ENCODE peak calls at places on chromosome 20, in eight cellular contexts. C is naive B cell, T is T1000, Y is RWPE2, V is heart left ventricle, W is SK-N-SH, P is NCI-H446, M is left ventricle myocardium superior. O is an unnamed sample.
A peak's percentile ranks its signal among the peaks of the same experiment; 100 is the strongest.

GRCh38 chr20:49346682-49347081 is 68.8 kb upstream of the ZNFX1 start:
- DNase-seq in C (no peak), T (no peak), Y (no peak), V (no peak), W (peak; percentile 36), P (no peak), M (no peak), O (no peak)

GRCh38 chr20:913306-913849 is 2.8 kb downstream of the ANGPT4 start:
- DNase-seq in C (no peak), T (no peak), Y (no peak), V (no peak), W (no peak), P (no peak), M (no peak), O (no peak)

GRCh38 chr20:34967421-34967820 is 11.8 kb downstream of the MYH7B start:
- DNase-seq in C (no peak), T (no peak), Y (peak; percentile 71), V (no peak), W (no peak), P (no peak), M (no peak), O (no peak)

GRCh38 chr20:48772183-48772976 is 55.4 kb downstream of the PREX1 start:
- DNase-seq in C (peak; percentile 44), T (no peak), Y (no peak), V (peak; percentile 88), W (no peak), P (no peak), M (peak; percentile 77), O (no peak)

GRCh38 chr20:20373046-20373706 is 5.3 kb downstream of the INSM1 start:
- DNase-seq in C (no peak), T (no peak), Y (no peak), V (no peak), W (no peak), P (peak; percentile 19), M (no peak), O (no peak)

GRCh38 chr20:52896348-52896747 is 75.8 kb upstream of the TSHZ2 start:
- DNase-seq in C (no peak), T (no peak), Y (no peak), V (no peak), W (no peak), P (no peak), M (no peak), O (no peak)

GRCh38 chr20:49377326-49377725 is 99.5 kb upstream of the ZNFX1 start:
- DNase-seq in C (no peak), T (no peak), Y (no peak), V (no peak), W (peak; percentile 48), P (no peak), M (no peak), O (no peak)

GRCh38 chr20:39025883-39026282 is 63.7 kb downstream of the DHX35 start:
- DNase-seq in C (no peak), T (no peak), Y (no peak), V (no peak), W (no peak), P (no peak), M (no peak), O (peak; percentile 53)

GRCh38 chr20:17423782-17424181 is 107.4 kb downstream of the BFSP1 start:
- DNase-seq in C (no peak), T (no peak), Y (no peak), V (no peak), W (no peak), P (no peak), M (no peak), O (no peak)

GRCh38 chr20:63011798-63012197 is 5.0 kb upstream of the BHLHE23 start:
- DNase-seq in C (no peak), T (no peak), Y (no peak), V (no peak), W (no peak), P (peak; percentile 9), M (no peak), O (no peak)

GRCh38 chr20:19506021-19506420 is 252.0 kb upstream of the RIN2 start:
- DNase-seq in C (no peak), T (no peak), Y (no peak), V (no peak), W (no peak), P (no peak), M (no peak), O (no peak)

GRCh38 chr20:17762873-17763557 is 63.2 kb downstream of the BANF2 start:
- DNase-seq in C (no peak), T (no peak), Y (no peak), V (no peak), W (no peak), P (no peak), M (no peak), O (no peak)

GRCh38 chr20:63553933-63554290 is at the start of gene FNDC11:
- DNase-seq in C (peak; percentile 74), T (no peak), Y (no peak), V (no peak), W (peak; percentile 88), P (no peak), M (peak; percentile 66), O (peak; percentile 44)

GRCh38 chr20:62641749-62642665 is at the start of gene SLCO4A1:
- DNase-seq in C (peak; percentile 89), T (no peak), Y (no peak), V (peak; percentile 92), W (peak; percentile 98), P (peak; percentile 37), M (peak; percentile 87), O (peak; percentile 92)

GRCh38 chr20:41003143-41003932 is 25.3 kb upstream of the TOP1 start:
- DNase-seq in C (no peak), T (peak; percentile 88), Y (peak; percentile 99), V (no peak), W (no peak), P (no peak), M (peak; percentile 55), O (peak; percentile 74)

GRCh38 chr20:38139919-38140753 is 24.9 kb downstream of the TGM2 start:
- DNase-seq in C (no peak), T (no peak), Y (peak; percentile 71), V (no peak), W (peak; percentile 84), P (no peak), M (no peak), O (no peak)

GRCh38 chr20:10672579-10673127 is 1.1 kb downstream of the JAG1 start:
- DNase-seq in C (peak; percentile 33), T (no peak), Y (peak; percentile 74), V (peak; percentile 80), W (peak; percentile 70), P (no peak), M (peak; percentile 74), O (peak; percentile 72)

GRCh38 chr20:53691811-53692192 is 98.2 kb upstream of the ZNF217 start:
- DNase-seq in C (no peak), T (peak; percentile 13), Y (no peak), V (no peak), W (no peak), P (no peak), M (no peak), O (no peak)

GRCh38 chr20:41221614-41222218 is 84.4 kb downstream of the PLCG1 start:
- DNase-seq in C (no peak), T (no peak), Y (no peak), V (no peak), W (no peak), P (no peak), M (no peak), O (no peak)

GRCh38 chr20:44701116-44701865 is 13.9 kb upstream of the CCN5 start:
- DNase-seq in C (no peak), T (no peak), Y (peak; percentile 78), V (peak; percentile 52), W (no peak), P (no peak), M (peak; percentile 46), O (no peak)

GRCh38 chr20:53776858-53777257 is 183.2 kb upstream of the ZNF217 start:
- DNase-seq in C (no peak), T (no peak), Y (peak; percentile 38), V (no peak), W (no peak), P (no peak), M (no peak), O (no peak)

O was measured in activated CD8-positive, alpha-beta T cell treated with anti-CD3 and anti-CD28 coated beads, Interleukin-2, amount 10 ng/mL, durations not matched to agents 7 days and 5 days.